ENCODE peak calls at places on chromosome 3, in four cellular contexts. H, E, Y and M are unnamed samples.

GRCh38 chr3:150760431-150761200 is 2.4 kb downstream of the SIAH2 start:
- DNase-seq in H (no peak), E (peak), Y (no peak), M (no peak)

GRCh38 chr3:55305714-55306485 is 181.2 kb downstream of the WNT5A start:
- DNase-seq in H (no peak), E (no peak), Y (no peak), M (no peak)

GRCh38 chr3:9420850-9421549 is 23.6 kb downstream of the SETD5 start:
- DNase-seq in H (no peak), E (no peak), Y (no peak), M (no peak)

GRCh38 chr3:34038131-34038530 is 239.7 kb downstream of the PDCD6IP start:
- DNase-seq in H (no peak), E (no peak), Y (no peak), M (no peak)

GRCh38 chr3:45330500-45331295 is 57.7 kb upstream of the LARS2 start:
- DNase-seq in H (no peak), E (no peak), Y (no peak), M (no peak)

GRCh38 chr3:16106050-16106449 is 68.4 kb upstream of the GALNT15 start:
- DNase-seq in H (no peak), E (no peak), Y (no peak), M (no peak)

GRCh38 chr3:80238606-80239005 is 470.8 kb upstream of the ROBO1 start:
- DNase-seq in H (no peak), E (no peak), Y (no peak), M (no peak)

GRCh38 chr3:65030847-65031463 is 343.2 kb upstream of the ADAMTS9 start:
- DNase-seq in H (no peak), E (no peak), Y (no peak), M (no peak)

GRCh38 chr3:49869525-49870126 is at the start of gene CAMKV:
- DNase-seq in H (peak), E (peak), Y (peak), M (no peak)

GRCh38 chr3:52682016-52682415 is 3.7 kb downstream of the PBRM1 start:
- DNase-seq in H (no peak), E (no peak), Y (peak), M (no peak)

GRCh38 chr3:174949523-174949922 is 90.4 kb downstream of the NAALADL2 start:
- DNase-seq in H (no peak), E (no peak), Y (no peak), M (no peak)

GRCh38 chr3:60101628-60102027 is 1051.8 kb upstream of the CFAP20DC start:
- DNase-seq in H (no peak), E (no peak), Y (no peak), M (no peak)

GRCh38 chr3:37024092-37024491 is 30.8 kb downstream of the MLH1 start:
- DNase-seq in H (no peak), E (no peak), Y (no peak), M (no peak)

GRCh38 chr3:120350431-120350941 is 1.3 kb upstream of the LRRC58 start:
- DNase-seq in H (no peak), E (no peak), Y (peak), M (no peak)

GRCh38 chr3:161339517-161340500 is 31.5 kb downstream of the SPTSSB start:
- DNase-seq in H (no peak), E (no peak), Y (no peak), M (no peak)

GRCh38 chr3:129323651-129324294 is 45.1 kb downstream of the HMCES start:
- DNase-seq in H (no peak), E (no peak), Y (peak), M (no peak)

GRCh38 chr3:48569808-48570450 is 6.3 kb upstream of the UCN2 start:
- DNase-seq in H (no peak), E (no peak), Y (no peak), M (no peak)

GRCh38 chr3:192223815-192224214 is 503.5 kb downstream of the FGF12 start:
- DNase-seq in H (no peak), E (no peak), Y (no peak), M (no peak)

GRCh38 chr3:46829699-46830208 is 33.5 kb downstream of the MYL3 start:
- DNase-seq in H (no peak), E (peak), Y (no peak), M (peak)

GRCh38 chr3:48633743-48634142 is 1.5 kb downstream of the SLC26A6 start:
- DNase-seq in H (no peak), E (no peak), Y (no peak), M (no peak)

GRCh38 chr3:178623666-178624255 is 87.5 kb downstream of the KCNMB2 start:
- DNase-seq in H (no peak), E (no peak), Y (peak), M (no peak)

GRCh38 chr3:47688488-47688887 is 93.2 kb downstream of the SMARCC1 start:
- DNase-seq in H (no peak), E (no peak), Y (no peak), M (no peak)

GRCh38 chr3:184662192-184662591 is 49.7 kb downstream of the MAGEF1 start:
- DNase-seq in H (no peak), E (no peak), Y (no peak), M (no peak)

GRCh38 chr3:71237661-71238060 is 345.9 kb downstream of the FOXP1 start:
- DNase-seq in H (no peak), E (no peak), Y (no peak), M (no peak)

GRCh38 chr3:66004244-66004643 is 34.5 kb downstream of the MAGI1 start:
- DNase-seq in H (no peak), E (no peak), Y (no peak), M (no peak)

GRCh38 chr3:69791919-69792399 is 52.7 kb downstream of the MITF start:
- DNase-seq in H (no peak), E (no peak), Y (no peak), M (no peak)

GRCh38 chr3:144341461-144341860 is 369.8 kb downstream of the DIPK2A start:
- DNase-seq in H (no peak), E (no peak), Y (no peak), M (no peak)

GRCh38 chr3:104856743-104857142 is 510.0 kb upstream of the ALCAM start:
- DNase-seq in H (no peak), E (no peak), Y (no peak), M (no peak)

GRCh38 chr3:158368271-158368670 is 202.7 kb upstream of the MLF1 start:
- DNase-seq in H (no peak), E (no peak), Y (no peak), M (no peak)

GRCh38 chr3:4821331-4821730 is 157.9 kb upstream of the BHLHE40 start:
- DNase-seq in H (no peak), E (no peak), Y (no peak), M (no peak)